ENCODE peak calls at places on chromosomes 5 and 9, in six cellular contexts. P is H1, M is neuronal stem cell, N is mesendoderm, X is H9, A is mesenchymal stem cell. I is an unnamed sample.

GRCh38 chr9:121607434-121608248 is 43.8 kb upstream of the DAB2IP start:
- DNase-seq in M (no peak), A (peak; percentile 93), N (peak; percentile 83), X (no peak), P (no peak), I (peak; percentile 60)

GRCh38 chr9:127812936-127813675 is 10.4 kb downstream of the FPGS start:
- DNase-seq in N (no peak), X (no peak), A (no peak), M (no peak), P (no peak), I (no peak)

GRCh38 chr5:177491429-177491945 is 5.9 kb downstream of the PDLIM7 start:
- DNase-seq in X (peak; percentile 92), M (peak; percentile 79), N (peak; percentile 91), A (peak; percentile 68), P (no peak), I (no peak)

GRCh38 chr9:17082343-17082742 is 52.5 kb upstream of the CNTLN start:
- DNase-seq in A (peak; percentile 30), P (peak; percentile 27), M (peak; percentile 30), X (peak; percentile 65), N (peak; percentile 91), I (peak; percentile 60)

GRCh38 chr9:13354733-13355132 is 75.2 kb upstream of the MPDZ start:
- DNase-seq in M (no peak), X (no peak), P (no peak), A (no peak), N (no peak), I (peak; percentile 29)

GRCh38 chr5:167442922-167443321 is 848.5 kb upstream of the WWC1 start:
- DNase-seq in N (no peak), X (no peak), P (no peak), M (no peak), A (peak; percentile 2), I (no peak)

GRCh38 chr5:146001544-146002185 is 65.3 kb downstream of the SH3RF2 start:
- DNase-seq in P (no peak), M (no peak), A (no peak), N (no peak), X (no peak), I (no peak)

GRCh38 chr5:72130342-72130741 is 23.1 kb downstream of the MAP1B start:
- DNase-seq in A (no peak), X (no peak), M (no peak), P (no peak), N (no peak), I (peak; percentile 61)

GRCh38 chr5:59174248-59174844 is 591.5 kb downstream of the RAB3C start:
- DNase-seq in P (no peak), N (peak; percentile 71), A (peak; percentile 82), M (peak; percentile 23), X (no peak), I (peak; percentile 87)

GRCh38 chr9:127153484-127153883 is 31.0 kb upstream of the ANGPTL2 start:
- DNase-seq in P (no peak), A (no peak), X (no peak), M (no peak), N (no peak), I (no peak)

GRCh38 chr5:67206381-67207328 is 10.1 kb upstream of the CD180 start:
- DNase-seq in P (no peak), M (no peak), X (no peak), A (no peak), N (no peak), I (peak; percentile 84)

GRCh38 chr5:136132557-136133415 is at the start of gene SMAD5:
- DNase-seq in P (peak; percentile 88), A (peak; percentile 96), X (peak; percentile 97), N (peak; percentile 98), M (peak; percentile 97), I (peak; percentile 95)

GRCh38 chr5:19229210-19229835 is 758.7 kb downstream of the CDH18 start:
- DNase-seq in X (no peak), A (no peak), M (no peak), P (no peak), N (no peak), I (no peak)

GRCh38 chr9:91720746-91721705 is 229.0 kb downstream of the ROR2 start:
- DNase-seq in P (no peak), A (no peak), N (peak; percentile 80), X (no peak), M (no peak), I (no peak)

GRCh38 chr5:180474569-180474968 is 19.6 kb upstream of the CNOT6 start:
- DNase-seq in X (no peak), A (no peak), P (no peak), N (no peak), M (no peak), I (no peak)

GRCh38 chr5:103587185-103587748 is 24.7 kb upstream of the NUDT12 start:
- DNase-seq in P (no peak), N (peak; percentile 39), X (no peak), A (peak; percentile 45), M (peak; percentile 21), I (peak; percentile 17)

GRCh38 chr5:65035212-65036206 is 266.8 kb downstream of the CWC27 start:
- DNase-seq in M (peak; percentile 90), X (peak; percentile 96), N (peak; percentile 98), P (peak; percentile 81), A (peak; percentile 97), I (peak; percentile 97)

GRCh38 chr5:134171972-134172371 is 4.8 kb downstream of the SKP1 start:
- DNase-seq in N (no peak), A (no peak), X (no peak), P (no peak), M (no peak), I (no peak)

GRCh38 chr5:134174841-134175839 is 1.6 kb downstream of the SKP1 start:
- DNase-seq in P (no peak), N (peak; percentile 50), X (no peak), A (peak; percentile 58), M (no peak), I (peak; percentile 67)

GRCh38 chr5:134177197-134178171 is 734 bp upstream of the SKP1 start:
- DNase-seq in A (peak; percentile 83), P (peak; percentile 15), M (peak; percentile 84), N (peak; percentile 85), X (peak; percentile 68), I (peak; percentile 66)

GRCh38 chr5:134176523-134177196 is at the start of gene SKP1:
- DNase-seq in N (peak; percentile 88), M (peak; percentile 89), X (peak; percentile 78), P (peak; percentile 41), A (peak; percentile 91), I (peak; percentile 71)

GRCh38 chr5:134175874-134176522 is 752 bp downstream of the SKP1 start:
- DNase-seq in X (no peak), A (peak; percentile 47), M (no peak), N (peak; percentile 42), P (no peak), I (peak; percentile 25)
- H3K23ac ChIP-seq in X (no peak overlapping the region), A (no peak overlapping the region), M (peak overlapping the region; percentile 99), N (peak overlapping the region; percentile 11), P (no peak overlapping the region), I (peak overlapping the region; percentile 57)

GRCh38 chr9:100352727-100353505 is at the start of gene TEX10:
- DNase-seq in X (peak; percentile 94), A (peak; percentile 88), N (peak; percentile 94), P (peak; percentile 75), M (peak; percentile 87), I (peak; percentile 81)
- H3K23ac ChIP-seq in X (no peak within 1 kb of the TSS), A (no peak within 1 kb of the TSS), N (no peak within 1 kb of the TSS), P (no peak within 1 kb of the TSS), M (peak within 1 kb of the TSS; percentile 61), I (peak within 1 kb of the TSS; percentile 69)

GRCh38 chr9:133375724-133376654 is at the start of the genes STKLD1 and SURF4:
- DNase-seq in N (peak; percentile 98), P (peak; percentile 81), X (peak; percentile 95), A (peak; percentile 95), M (peak; percentile 96), I (peak; percentile 94)
- H3K23ac ChIP-seq in N (peak within 1 kb of the TSS; percentile 80), P (no peak within 1 kb of the TSS), X (no peak within 1 kb of the TSS), A (peak within 1 kb of the TSS; percentile 68), M (peak within 1 kb of the TSS; percentile 87), I (peak within 1 kb of the TSS; percentile 87)

GRCh38 chr9:89059925-89060506 is 68.7 kb downstream of the S1PR3 start:
- DNase-seq in A (no peak), X (no peak), M (no peak), N (no peak), P (no peak), I (no peak)
- H3K23ac ChIP-seq in A (no peak overlapping the region), X (no peak overlapping the region), M (peak overlapping the region; percentile 87), N (no peak overlapping the region), P (no peak overlapping the region), I (no peak overlapping the region)

I was measured in IMR-90.